ENCODE peak calls at places on chromosomes 2 and 18, in nine cellular contexts. I, C, Q, Z, E, U, O, X and J are unnamed samples. For H3K4me1, the result is how much of the 10 kb centered on the place peaks cover.

GRCh38 chr2:154686162-154686561 is 12.3 kb upstream of the KCNJ3 start:
- DNase-seq in I (no peak), C (no peak), Q (no peak), Z (no peak), E (no peak), U (no peak), O (no peak), X (no peak), J (no peak)

GRCh38 chr18:41604964-41605363 is 350.1 kb upstream of the PIK3C3 start:
- DNase-seq in I (no peak), C (no peak), Q (no peak), Z (no peak), E (no peak), U (no peak), O (no peak), X (no peak), J (no peak)

GRCh38 chr2:88658318-88658717 is 31.1 kb upstream of the EIF2AK3 start:
- DNase-seq in I (no peak), C (no peak), Q (no peak), Z (no peak), E (no peak), U (no peak), O (no peak), X (no peak), J (no peak)

GRCh38 chr2:32715981-32716380 is 88.1 kb downstream of the TTC27 start:
- DNase-seq in I (no peak), C (no peak), Q (no peak), Z (no peak), E (no peak), U (no peak), O (no peak), X (no peak), J (no peak)

GRCh38 chr2:171274757-171275156 is 114.1 kb upstream of the TLK1 start:
- DNase-seq in I (no peak), C (no peak), Q (no peak), Z (no peak), E (no peak), U (no peak), O (no peak), X (no peak), J (no peak)

GRCh38 chr18:24488824-24489493 is 28.5 kb downstream of the HRH4 start:
- DNase-seq in I (no peak), C (peak), Q (peak), Z (no peak), E (no peak), U (peak), O (no peak), X (peak), J (no peak)

GRCh38 chr2:210586381-210586780 is 30.0 kb downstream of the CPS1 start:
- DNase-seq in I (no peak), C (no peak), Q (no peak), Z (no peak), E (no peak), U (no peak), O (no peak), X (no peak), J (no peak)

GRCh38 chr2:74004212-74005182 is 19.8 kb downstream of the TET3 start:
- DNase-seq in I (no peak), C (peak), Q (no peak), Z (no peak), E (no peak), U (no peak), O (no peak), X (no peak), J (no peak)

GRCh38 chr2:21683838-21684237 is 560.1 kb downstream of the TDRD15 start:
- DNase-seq in I (no peak), C (no peak), Q (no peak), Z (no peak), E (no peak), U (no peak), O (no peak), X (no peak), J (no peak)

GRCh38 chr2:66948234-66948633 is 448.9 kb upstream of the ETAA1 start:
- DNase-seq in I (no peak), C (no peak), Q (no peak), Z (no peak), E (no peak), U (no peak), O (no peak), X (no peak), J (no peak)

GRCh38 chr2:174614261-174614660 is 16.7 kb upstream of the WIPF1 start:
- DNase-seq in I (no peak), C (no peak), Q (peak), Z (no peak), E (no peak), U (no peak), O (no peak), X (no peak), J (no peak)

GRCh38 chr2:127275356-127275755 is 18.6 kb downstream of the ERCC3 start:
- DNase-seq in I (no peak), C (no peak), Q (no peak), Z (no peak), E (no peak), U (no peak), O (no peak), X (no peak), J (no peak)

GRCh38 chr18:45637546-45638327 is 22.5 kb downstream of the SLC14A2 start:
- DNase-seq in I (no peak), C (no peak), Q (no peak), Z (no peak), E (no peak), U (no peak), O (peak), X (no peak), J (no peak)

GRCh38 chr2:239433777-239434396 is 33.1 kb upstream of the HDAC4 start:
- DNase-seq in I (no peak), C (no peak), Q (peak), Z (no peak), E (no peak), U (no peak), O (no peak), X (no peak), J (no peak)

GRCh38 chr18:76620326-76620813 is 125.3 kb upstream of the ZNF516 start:
- DNase-seq in I (peak), C (peak), Q (no peak), Z (peak), E (peak), U (no peak), O (peak), X (peak), J (peak)

GRCh38 chr2:1081411-1082225 is 131.0 kb downstream of the SNTG2 start:
- DNase-seq in I (peak), C (no peak), Q (no peak), Z (no peak), E (no peak), U (no peak), O (no peak), X (no peak), J (peak)

GRCh38 chr2:235614900-235615712 is 121.3 kb downstream of the AGAP1 start:
- DNase-seq in I (peak), C (no peak), Q (no peak), Z (peak), E (no peak), U (peak), O (peak), X (no peak), J (no peak)

GRCh38 chr2:122193622-122194021 is 438.2 kb downstream of the TSN start:
- DNase-seq in I (no peak), C (peak), Q (no peak), Z (no peak), E (no peak), U (no peak), O (no peak), X (no peak), J (no peak)

GRCh38 chr2:72115361-72116080 is 32.1 kb downstream of the CYP26B1 start:
- DNase-seq in I (no peak), C (no peak), Q (peak), Z (peak), E (peak), U (no peak), O (peak), X (no peak), J (no peak)

GRCh38 chr2:196220671-196221070 is 49.3 kb upstream of the STK17B start:
- DNase-seq in I (no peak), C (no peak), Q (no peak), Z (no peak), E (no peak), U (no peak), O (no peak), X (no peak), J (no peak)

GRCh38 chr2:202269585-202269984 is 4.0 kb downstream of the NOP58 start:
- DNase-seq in I (no peak), C (peak), Q (no peak), Z (no peak), E (no peak), U (no peak), O (no peak), X (peak), J (no peak)

GRCh38 chr2:149955201-149955600 is 367.6 kb upstream of the MMADHC start:
- DNase-seq in I (no peak), C (no peak), Q (no peak), Z (no peak), E (no peak), U (no peak), O (no peak), X (no peak), J (no peak)

GRCh38 chr2:68458962-68459361 is 8.1 kb downstream of the FBXO48 start:
- DNase-seq in I (no peak), C (no peak), Q (no peak), Z (no peak), E (no peak), U (no peak), O (no peak), X (no peak), J (no peak)

GRCh38 chr18:62710417-62710816 is 4.9 kb upstream of the PHLPP1 start:
- DNase-seq in I (no peak), C (no peak), Q (no peak), Z (no peak), E (no peak), U (no peak), O (no peak), X (no peak), J (no peak)

GRCh38 chr18:70454705-70455322 is 166.0 kb downstream of the SOCS6 start:
- DNase-seq in I (no peak), C (peak), Q (peak), Z (no peak), E (no peak), U (peak), O (no peak), X (no peak), J (no peak)

GRCh38 chr2:120299024-120299423 is 46.4 kb downstream of the RALB start:
- DNase-seq in I (no peak), C (no peak), Q (no peak), Z (no peak), E (no peak), U (no peak), O (no peak), X (no peak), J (no peak)

GRCh38 chr2:136238552-136239346 is 120.8 kb upstream of the CXCR4 start:
- DNase-seq in I (no peak), C (no peak), Q (no peak), Z (no peak), E (no peak), U (no peak), O (no peak), X (peak), J (no peak)

GRCh38 chr2:203802277-203803045 is 65.1 kb upstream of the CTLA4 start:
- DNase-seq in I (no peak), C (no peak), Q (no peak), Z (no peak), E (no peak), U (no peak), O (no peak), X (no peak), J (no peak)

GRCh38 chr18:79856119-79857080 is 58.7 kb downstream of the KCNG2 start:
- DNase-seq in I (no peak), C (no peak), Q (peak), Z (no peak), E (peak), U (no peak), O (no peak), X (no peak), J (no peak)

GRCh38 chr2:109143214-109144187 is 14.5 kb downstream of the SH3RF3 start:
- DNase-seq in I (no peak), C (no peak), Q (no peak), Z (no peak), E (no peak), U (no peak), O (no peak), X (peak), J (no peak)

GRCh38 chr2:201129044-201129505 is 13.1 kb downstream of the CFLAR start:
- DNase-seq in I (peak), C (peak), Q (peak), Z (no peak), E (peak), U (peak), O (no peak), X (no peak), J (peak)

GRCh38 chr2:2653221-2653620 is 322.1 kb upstream of the MYT1L start:
- DNase-seq in I (no peak), C (no peak), Q (no peak), Z (peak), E (no peak), U (no peak), O (no peak), X (no peak), J (no peak)

GRCh38 chr2:231523451-231524266 is 6.6 kb downstream of the NMUR1 start:
- DNase-seq in I (no peak), C (no peak), Q (no peak), Z (peak), E (no peak), U (no peak), O (no peak), X (no peak), J (no peak)

GRCh38 chr2:102385522-102385921 is 29.9 kb downstream of the IL18R1 start:
- DNase-seq in I (no peak), C (no peak), Q (no peak), Z (no peak), E (peak), U (no peak), O (no peak), X (no peak), J (no peak)

GRCh38 chr18:11260963-11261441 is 111.6 kb upstream of the PIEZO2 start:
- DNase-seq in I (no peak), C (no peak), Q (no peak), Z (no peak), E (no peak), U (no peak), O (no peak), X (no peak), J (no peak)

GRCh38 chr2:128638311-128638710 is 319.6 kb upstream of the HS6ST1 start:
- DNase-seq in I (no peak), C (no peak), Q (no peak), Z (no peak), E (peak), U (no peak), O (peak), X (no peak), J (peak)

GRCh38 chr2:27573452-27573851 is 9.4 kb upstream of the ZNF512 start:
- DNase-seq in I (no peak), C (no peak), Q (no peak), Z (no peak), E (no peak), U (no peak), O (no peak), X (no peak), J (no peak)

GRCh38 chr2:233183869-233184418 is 67.5 kb upstream of the ATG16L1 start:
- DNase-seq in I (no peak), C (no peak), Q (no peak), Z (no peak), E (no peak), U (peak), O (no peak), X (no peak), J (no peak)

GRCh38 chr2:233186851-233187250 is 64.6 kb upstream of the ATG16L1 start:
- DNase-seq in I (no peak), C (no peak), Q (no peak), Z (no peak), E (no peak), U (no peak), O (no peak), X (no peak), J (no peak)

GRCh38 chr2:233184669-233185068 is 66.8 kb upstream of the ATG16L1 start:
- DNase-seq in I (no peak), C (no peak), Q (no peak), Z (no peak), E (no peak), U (no peak), O (no peak), X (no peak), J (no peak)

GRCh38 chr2:233185963-233186362 is 65.5 kb upstream of the ATG16L1 start:
- DNase-seq in I (no peak), C (no peak), Q (no peak), Z (no peak), E (no peak), U (no peak), O (no peak), X (peak), J (no peak)

GRCh38 chr2:233185320-233185719 is 66.2 kb upstream of the ATG16L1 start:
- DNase-seq in I (no peak), C (no peak), Q (no peak), Z (no peak), E (no peak), U (no peak), O (no peak), X (no peak), J (no peak)
- H3K27ac ChIP-seq in I (no peak), C (no peak), Q (no peak), Z (no peak), E (no peak), U (no peak), O (no peak), X (no peak), J (no peak)

GRCh38 chr2:232653441-232653840 is 20.0 kb downstream of the EFHD1 start:
- DNase-seq in I (no peak), C (no peak), Q (no peak), Z (no peak), E (no peak), U (no peak), O (no peak), X (no peak), J (no peak)

GRCh38 chr2:232647261-232647660 is 13.9 kb downstream of the EFHD1 start:
- DNase-seq in I (no peak), C (no peak), Q (no peak), Z (no peak), E (no peak), U (no peak), O (no peak), X (no peak), J (no peak)

GRCh38 chr2:232649033-232649432 is 15.6 kb downstream of the EFHD1 start:
- DNase-seq in I (no peak), C (no peak), Q (no peak), Z (no peak), E (no peak), U (no peak), O (no peak), X (no peak), J (no peak)

GRCh38 chr2:232655392-232655791 is 22.0 kb downstream of the EFHD1 start:
- DNase-seq in I (no peak), C (no peak), Q (no peak), Z (no peak), E (no peak), U (no peak), O (no peak), X (no peak), J (peak)

DNA sequence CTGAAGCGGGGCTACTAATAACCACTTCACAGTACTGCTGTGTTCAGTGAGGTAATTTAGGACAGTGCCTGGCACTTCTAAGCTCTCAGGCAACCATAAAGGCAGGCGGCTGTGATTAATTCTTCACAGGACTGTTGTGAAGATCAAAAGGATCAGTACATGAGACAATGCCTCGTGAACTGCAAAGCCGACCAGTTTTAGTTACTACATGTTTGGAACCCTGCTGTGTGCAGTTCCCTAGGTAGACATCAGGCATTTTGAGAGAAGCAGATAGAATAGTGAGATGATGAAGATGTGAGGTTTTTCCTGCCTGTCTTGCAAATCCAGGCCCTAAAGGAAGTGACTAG is 19.1 kb downstream of the EFHD1 start:
- DNase-seq in I (no peak), C (no peak), Q (no peak), Z (no peak), E (no peak), U (no peak), O (no peak), X (no peak), J (no peak)
- TF ChIP-seq EP300 in I (no peak), C (no peak), Q (no peak), Z (no peak), E (no peak), U (no peak), O (no peak), X (no peak), J (no peak)

DNA sequence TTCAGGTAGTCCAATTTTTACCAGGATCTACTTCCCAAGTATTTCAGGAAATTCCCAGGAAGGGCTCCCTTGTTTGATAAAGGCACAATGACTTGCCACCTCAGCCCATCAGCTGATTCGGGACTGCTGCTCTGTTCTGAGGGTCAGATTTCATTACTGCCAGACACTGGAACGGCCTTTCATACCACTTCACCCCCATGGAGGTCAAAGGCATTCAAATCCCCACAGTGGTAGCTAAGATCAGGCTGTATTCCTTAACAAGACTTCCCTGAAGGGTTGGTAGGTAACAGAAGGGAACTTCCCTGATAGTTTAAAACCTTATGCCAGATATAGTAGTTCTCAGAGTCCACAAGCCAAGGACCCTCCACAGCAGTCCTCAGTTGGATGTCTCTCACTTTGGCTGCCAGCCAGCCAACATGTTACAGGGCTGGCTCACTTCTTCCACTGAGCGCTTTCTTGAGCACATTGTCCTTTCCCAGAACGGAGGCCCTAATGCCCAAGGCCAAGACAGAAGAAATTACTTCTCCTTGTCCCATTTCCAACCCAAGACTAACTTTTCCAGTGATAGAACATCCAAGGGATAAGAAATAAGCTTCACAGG is 39.9 kb upstream of the GLS start:
- DNase-seq in I (no peak), C (no peak), Q (no peak), Z (no peak), E (no peak), U (no peak), O (no peak), X (no peak), J (no peak)
- H3K4me1 ChIP-seq in I (under half), C (under half), Q (half or more), Z (under half), E (under half), U (under half), O (under half), X (under half), J (under half)

DNA sequence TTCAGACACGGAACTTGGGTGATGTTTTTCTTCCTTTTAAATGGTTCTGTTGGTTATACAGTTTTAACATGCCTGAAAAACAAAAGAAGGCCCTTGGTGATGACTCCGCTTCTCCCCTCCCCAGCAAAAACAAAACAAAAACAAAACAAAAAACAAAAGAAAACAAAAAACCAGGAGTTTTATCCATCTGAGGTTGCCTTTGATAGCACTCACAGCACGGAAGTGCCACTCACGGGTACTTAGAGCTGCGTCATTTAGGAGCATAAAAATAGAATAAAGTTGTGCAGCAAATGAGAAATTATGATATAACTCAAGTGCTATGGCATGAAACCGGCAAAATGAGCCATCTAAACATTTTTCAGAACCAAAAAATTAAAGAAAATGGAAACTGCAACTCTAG is 57.7 kb downstream of the ZEB2 start:
- DNase-seq in I (no peak), C (no peak), Q (no peak), Z (no peak), E (no peak), U (no peak), O (no peak), X (no peak), J (no peak)
- H3K27ac ChIP-seq in I (peak), C (peak), Q (no peak), Z (peak), E (peak), U (no peak), O (peak), X (no peak), J (peak)

GRCh38 chr2:96116424-96116878 is at the start of gene ADRA2B:
- DNase-seq in I (peak), C (peak), Q (peak), Z (peak), E (peak), U (no peak), O (no peak), X (no peak), J (peak)
- TF ChIP-seq EP300 in I (no peak), C (no peak), Q (no peak), Z (no peak), E (no peak), U (no peak), O (no peak), X (no peak), J (no peak)